ENCODE peak calls at places on chromosomes 6 and 20, in eight cellular contexts. B, Y, P, T, Z, W, J and N are unnamed samples.

GRCh38 chr6:66902457-66902856 is 1195.4 kb upstream of the EYS start:
- DNase-seq in P (no peak), Y (no peak), T (no peak), W (no peak), B (no peak), J (no peak), Z (no peak), N (no peak)

GRCh38 chr6:73460044-73460443 is 1.5 kb upstream of the MTO1 start:
- DNase-seq in Z (no peak), W (no peak), P (no peak), B (no peak), Y (no peak), J (no peak), T (no peak), N (peak)

GRCh38 chr6:169263836-169264608 is 10.4 kb upstream of the THBS2 start:
- DNase-seq in Z (peak), P (no peak), W (no peak), T (peak), J (peak), B (no peak), Y (no peak), N (no peak)

GRCh38 chr6:109296971-109297372 is 85.3 kb downstream of the CD164 start:
- DNase-seq in B (no peak), Z (no peak), J (no peak), Y (no peak), W (no peak), T (no peak), P (no peak), N (no peak)

GRCh38 chr6:113695506-113695905 is 161.6 kb upstream of the MARCKS start:
- DNase-seq in W (no peak), B (no peak), P (no peak), Y (no peak), T (no peak), J (no peak), Z (no peak), N (no peak)

GRCh38 chr6:47009583-47009982 is 32.5 kb downstream of the ADGRF1 start:
- DNase-seq in T (no peak), J (no peak), Y (no peak), W (no peak), Z (no peak), B (no peak), P (no peak), N (no peak)

GRCh38 chr6:147651249-147652063 is 143.0 kb downstream of the SAMD5 start:
- DNase-seq in J (no peak), Y (peak), W (no peak), B (peak), Z (no peak), T (peak), P (peak), N (no peak)

GRCh38 chr6:170096803-170097504 is 193.9 kb downstream of the DLL1 start:
- DNase-seq in B (no peak), T (peak), J (no peak), Z (no peak), Y (no peak), W (no peak), P (peak), N (no peak)

GRCh38 chr20:17969276-17969883 is 562 bp downstream of the MGME1 start:
- DNase-seq in Y (peak), P (peak), W (no peak), T (peak), Z (no peak), J (peak), B (no peak), N (peak)

GRCh38 chr6:128057541-128058335 is 156.9 kb upstream of the THEMIS start:
- DNase-seq in W (no peak), Z (no peak), B (no peak), T (no peak), J (no peak), Y (no peak), P (no peak), N (no peak)

GRCh38 chr6:90460067-90460466 is 126.8 kb downstream of the MAP3K7 start:
- DNase-seq in Y (no peak), J (no peak), T (no peak), B (no peak), P (no peak), W (no peak), Z (no peak), N (no peak)

GRCh38 chr6:102619585-102619984 is 1226.1 kb downstream of the GRIK2 start:
- DNase-seq in Y (no peak), B (no peak), Z (no peak), T (no peak), W (peak), J (no peak), P (no peak), N (peak)

GRCh38 chr20:33740189-33740588 is 8.4 kb downstream of the ZNF341 start:
- DNase-seq in Y (no peak), T (no peak), B (no peak), Z (no peak), J (no peak), W (no peak), P (no peak), N (no peak)

GRCh38 chr6:112016335-112016734 is 37.6 kb upstream of the CCN6 start:
- DNase-seq in J (no peak), Z (no peak), P (peak), Y (no peak), B (peak), W (no peak), T (no peak), N (no peak)

GRCh38 chr6:96659084-96659845 is 96.3 kb downstream of the FHL5 start:
- DNase-seq in T (no peak), Z (no peak), W (no peak), P (no peak), J (no peak), B (no peak), Y (no peak), N (no peak)

GRCh38 chr6:100833972-100834574 is 47.1 kb downstream of the ASCC3 start:
- DNase-seq in J (no peak), P (no peak), W (no peak), B (no peak), Z (no peak), Y (no peak), T (no peak), N (no peak)

GRCh38 chr20:20568604-20569205 is 143.7 kb downstream of the RALGAPA2 start:
- DNase-seq in J (no peak), W (no peak), B (peak), P (no peak), Y (peak), T (peak), Z (no peak), N (peak)

GRCh38 chr20:4303136-4303535 is 287.8 kb upstream of the RNF24 start:
- DNase-seq in P (no peak), T (no peak), B (no peak), Y (no peak), Z (no peak), J (no peak), W (no peak), N (no peak)

GRCh38 chr6:138382498-138383265 is 5.0 kb downstream of the SMIM28 start:
- DNase-seq in T (no peak), J (no peak), B (no peak), Y (no peak), W (no peak), Z (no peak), P (no peak), N (no peak)

GRCh38 chr20:36540551-36541211 is 638 bp upstream of the MYL9 start:
- DNase-seq in T (no peak), P (peak), B (no peak), W (no peak), Z (peak), Y (no peak), J (no peak), N (no peak)

GRCh38 chr6:152129606-152130249 is 322.2 kb downstream of the ESR1 start:
- DNase-seq in B (peak), T (no peak), P (no peak), Y (no peak), W (no peak), J (no peak), Z (no peak), N (no peak)
- TF ChIP-seq POLR2A in B (no peak), T (no peak), P (no peak), Y (no peak), W (no peak), J (no peak), Z (no peak), N (no peak)

GRCh38 chr20:62551408-62552323 is 75.9 kb upstream of the GATA5 start:
- DNase-seq in J (no peak), Z (no peak), P (no peak), W (no peak), T (no peak), B (no peak), Y (no peak), N (no peak)
- TF ChIP-seq POLR2A in J (no peak), Z (no peak), P (no peak), W (no peak), T (no peak), B (no peak), Y (no peak), N (no peak)

DNA sequence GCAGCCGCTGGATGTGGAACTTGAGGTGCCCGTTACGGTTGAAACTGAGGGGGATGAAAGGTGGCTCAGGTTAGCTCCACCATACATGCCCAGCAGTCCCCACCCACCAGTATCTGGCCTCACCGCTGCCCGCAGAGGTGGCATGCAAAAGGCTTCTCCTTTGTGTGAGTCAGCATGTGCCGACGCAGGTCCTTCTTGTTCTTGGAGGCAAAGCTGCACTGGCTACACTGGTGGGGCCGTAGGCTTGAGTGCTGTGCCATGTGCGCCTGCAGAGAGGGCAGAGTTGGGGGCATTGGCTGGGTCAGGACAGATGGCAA is 15.8 kb downstream of the PCIF1 start:
- DNase-seq in W (no peak), P (no peak), J (no peak), Z (no peak), T (no peak), Y (no peak), B (no peak), N (no peak)
- TF ChIP-seq POLR2A in W (no peak), P (no peak), J (no peak), Z (no peak), T (no peak), Y (no peak), B (no peak), N (no peak)

GRCh38 chr20:46555370-46555956 is 5.0 kb upstream of the OCSTAMP start:
- DNase-seq in B (no peak), Z (no peak), T (no peak), J (no peak), W (no peak), P (no peak), Y (no peak), N (no peak)

GRCh38 chr20:46550441-46550840 is at the start of gene OCSTAMP:
- DNase-seq in W (no peak), J (no peak), T (no peak), B (no peak), Z (no peak), P (no peak), Y (no peak), N (no peak)

GRCh38 chr20:46554850-46555249 is 4.4 kb upstream of the OCSTAMP start:
- DNase-seq in B (no peak), P (no peak), W (no peak), Y (no peak), J (no peak), Z (no peak), T (no peak), N (no peak)

GRCh38 chr20:46551508-46552280 is 1.2 kb upstream of the OCSTAMP start:
- DNase-seq in P (no peak), J (no peak), Y (no peak), Z (no peak), B (no peak), W (no peak), T (no peak), N (no peak)

GRCh38 chr20:46552460-46553420 is 2.3 kb upstream of the OCSTAMP start:
- DNase-seq in Z (no peak), T (no peak), J (no peak), Y (no peak), B (no peak), W (no peak), P (no peak), N (no peak)
- TF ChIP-seq POLR2A in Z (no peak), T (no peak), J (no peak), Y (no peak), B (no peak), W (no peak), P (no peak), N (no peak)

DNA sequence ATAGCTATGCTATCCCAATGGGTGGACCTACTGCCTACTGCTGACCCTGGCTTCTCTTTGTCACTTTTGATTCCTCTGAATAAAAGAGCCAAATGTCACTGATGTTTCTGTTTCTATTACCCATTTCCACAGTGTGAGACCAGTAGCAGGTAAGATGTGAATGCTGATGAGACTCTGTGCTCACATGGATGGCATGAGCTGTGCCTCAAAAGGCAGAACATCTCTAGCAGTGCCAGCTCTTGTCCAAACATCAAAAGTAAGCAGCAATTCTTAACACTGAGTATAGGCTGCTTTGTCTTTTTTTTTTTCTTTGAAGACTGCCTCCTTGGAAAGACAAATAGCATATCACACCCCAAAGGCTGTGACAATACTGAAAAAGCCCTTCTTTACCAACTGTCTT is 459.2 kb upstream of the RUNX2 start:
- DNase-seq in Z (no peak), P (no peak), B (no peak), T (no peak), W (no peak), Y (no peak), J (no peak), N (no peak)
- TF ChIP-seq POLR2A in Z (no peak), P (no peak), B (no peak), T (no peak), W (no peak), Y (no peak), J (no peak), N (no peak)

GRCh38 chr20:62043131-62043914 is 22.4 kb downstream of the TAF4 start:
- DNase-seq in T (peak), Z (peak), J (no peak), W (no peak), B (no peak), Y (no peak), P (no peak), N (no peak)

GRCh38 chr20:62042025-62042820 is 23.5 kb downstream of the TAF4 start:
- DNase-seq in W (no peak), B (no peak), Y (no peak), Z (peak), T (no peak), P (no peak), J (no peak), N (no peak)

GRCh38 chr20:62039738-62040137 is 25.9 kb downstream of the TAF4 start:
- DNase-seq in P (no peak), Y (no peak), W (no peak), B (no peak), J (no peak), Z (no peak), T (no peak), N (no peak)

GRCh38 chr20:62040381-62040922 is 25.2 kb downstream of the TAF4 start:
- DNase-seq in Z (peak), W (no peak), J (no peak), B (no peak), P (no peak), Y (no peak), T (no peak), N (no peak)

GRCh38 chr20:62040933-62041332 is 24.7 kb downstream of the TAF4 start:
- DNase-seq in W (no peak), T (no peak), B (no peak), J (no peak), P (no peak), Y (no peak), Z (peak), N (no peak)
- TF ChIP-seq POLR2A in W (no peak), T (no peak), B (no peak), J (no peak), P (no peak), Y (no peak), Z (no peak), N (no peak)

DNA sequence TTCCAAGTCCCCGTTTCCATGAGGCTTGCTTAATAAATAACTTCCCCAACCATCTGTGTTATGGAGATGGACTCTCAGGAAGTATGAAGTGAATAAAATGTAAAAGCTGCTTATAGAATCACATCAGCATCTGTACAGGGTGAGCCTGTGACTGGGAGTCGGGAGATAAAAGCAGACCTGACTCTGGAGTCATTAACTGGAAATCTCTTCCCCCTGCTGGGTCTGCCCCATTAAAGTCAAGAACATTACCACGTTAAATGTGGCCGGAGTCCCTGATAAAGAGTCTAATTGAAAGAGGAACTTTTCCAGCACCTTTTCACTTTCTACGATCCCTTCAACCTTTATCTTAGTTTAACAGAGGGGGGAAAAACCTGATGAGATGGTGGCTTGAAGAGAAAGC is 368.5 kb downstream of the DOK5 start:
- DNase-seq in J (no peak), Y (no peak), B (no peak), W (no peak), Z (no peak), T (no peak), P (no peak), N (no peak)
- TF ChIP-seq POLR2A in J (no peak), Y (no peak), B (no peak), W (no peak), Z (no peak), T (no peak), P (no peak), N (no peak)